ENCODE peak calls at places on chromosomes 16 and 17, in four cellular contexts. B is GM12878, P is IMR-90, M is SK-N-SH. N is an unnamed sample.

GRCh38 chr17:31283841-31284240 is 13.2 kb downstream of the OMG start:
- DNase-seq in M (no peak), B (no peak), P (no peak), N (no peak)

GRCh38 chr17:17119533-17119932 is 77.3 kb downstream of the MPRIP start:
- DNase-seq in P (peak), M (no peak), B (peak), N (no peak)

GRCh38 chr17:246851-247421 is 65.5 kb upstream of the DOC2B start:
- DNase-seq in M (no peak), B (no peak), P (no peak), N (no peak)

GRCh38 chr17:30969989-30970680 is 704 bp upstream of the RNF135 start:
- DNase-seq in B (no peak), P (no peak), M (no peak), N (no peak)

GRCh38 chr16:31453255-31454204 is 5.8 kb upstream of the ARMC5 start:
- DNase-seq in P (peak), B (no peak), M (no peak), N (peak)

GRCh38 chr17:53217311-53217710 is 605.4 kb upstream of the KIF2B start:
- DNase-seq in P (no peak), M (no peak), B (no peak), N (no peak)

GRCh38 chr17:49525831-49526741 is 31.0 kb downstream of the NGFR start:
- DNase-seq in B (no peak), M (peak), P (no peak), N (no peak)

GRCh38 chr17:53193044-53193443 is 629.7 kb upstream of the KIF2B start:
- DNase-seq in B (no peak), M (no peak), P (no peak), N (no peak)

GRCh38 chr16:11016993-11017392 is 72.6 kb downstream of the CLEC16A start:
- DNase-seq in M (no peak), B (no peak), P (peak), N (peak)

GRCh38 chr17:67229109-67229991 is 15.6 kb downstream of the HELZ start:
- DNase-seq in M (no peak), B (no peak), P (no peak), N (no peak)

GRCh38 chr17:63434951-63435571 is 11.0 kb downstream of the CYB561 start:
- DNase-seq in B (no peak), M (peak), P (peak), N (no peak)

GRCh38 chr16:13337482-13337881 is 436.1 kb downstream of the SHISA9 start:
- DNase-seq in B (no peak), P (no peak), M (no peak), N (no peak)

GRCh38 chr16:13338044-13338443 is 436.6 kb downstream of the SHISA9 start:
- DNase-seq in B (no peak), M (no peak), P (no peak), N (no peak)

GRCh38 chr16:13348416-13348815 is 447.0 kb downstream of the SHISA9 start:
- DNase-seq in B (no peak), P (no peak), M (no peak), N (peak)

GRCh38 chr16:13343981-13344380 is 442.6 kb downstream of the SHISA9 start:
- DNase-seq in M (no peak), P (no peak), B (no peak), N (no peak)

GRCh38 chr16:13342675-13343074 is 441.3 kb downstream of the SHISA9 start:
- DNase-seq in B (no peak), P (no peak), M (no peak), N (no peak)
- TF ChIP-seq RCOR1 in B (no peak), P (no peak), M (no peak), N (no peak)

DNA sequence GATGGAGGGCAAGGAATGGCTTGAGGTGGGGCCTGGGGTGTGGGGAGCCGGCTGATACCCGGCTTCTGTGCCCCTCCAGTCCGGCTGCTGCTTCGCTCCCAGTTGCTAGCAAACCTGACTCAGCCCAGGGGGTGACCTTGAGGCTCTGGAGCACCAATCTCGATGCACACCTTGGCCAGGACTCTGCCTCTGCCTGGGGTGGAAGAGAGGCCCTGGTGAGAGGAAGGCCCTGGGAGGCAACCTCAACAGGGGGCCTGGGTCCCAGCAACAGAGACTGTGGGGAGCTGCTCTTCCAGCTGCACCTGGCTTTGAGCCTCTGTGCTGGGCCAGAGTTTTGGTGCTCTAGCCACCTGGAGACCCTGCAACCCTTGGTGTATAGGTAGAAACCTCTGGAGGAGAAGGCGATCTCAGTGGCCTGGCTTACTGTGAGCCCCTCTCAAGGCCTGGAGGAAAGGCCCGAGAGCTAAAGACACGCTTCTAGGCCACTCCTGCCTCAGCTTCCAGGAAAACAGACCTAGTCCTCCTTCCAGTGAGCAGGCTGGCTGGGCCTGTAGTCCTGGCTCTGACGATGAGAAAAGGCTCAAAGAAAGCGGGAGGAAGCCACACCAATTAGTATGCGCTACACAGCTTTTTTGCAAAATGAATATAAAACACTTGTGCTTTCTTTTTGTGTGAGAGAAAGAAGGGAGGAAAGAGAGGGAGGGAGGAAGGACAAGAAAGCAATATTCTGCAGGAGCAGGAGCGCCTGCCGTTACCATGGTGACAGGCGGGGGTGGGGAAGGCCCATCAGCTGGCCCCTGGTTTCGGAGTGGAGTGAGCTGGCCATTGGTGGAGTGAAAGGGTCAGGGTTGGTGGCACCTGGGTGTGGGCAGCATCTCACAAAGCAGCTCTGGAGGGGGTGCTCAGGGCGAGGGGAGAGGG is 51.0 kb downstream of the VAC14 start:
- DNase-seq in M (peak), P (no peak), B (no peak), N (no peak)
- TF ChIP-seq MXI1 in M (no peak), P (no peak), B (no peak), N (no peak)

DNA sequence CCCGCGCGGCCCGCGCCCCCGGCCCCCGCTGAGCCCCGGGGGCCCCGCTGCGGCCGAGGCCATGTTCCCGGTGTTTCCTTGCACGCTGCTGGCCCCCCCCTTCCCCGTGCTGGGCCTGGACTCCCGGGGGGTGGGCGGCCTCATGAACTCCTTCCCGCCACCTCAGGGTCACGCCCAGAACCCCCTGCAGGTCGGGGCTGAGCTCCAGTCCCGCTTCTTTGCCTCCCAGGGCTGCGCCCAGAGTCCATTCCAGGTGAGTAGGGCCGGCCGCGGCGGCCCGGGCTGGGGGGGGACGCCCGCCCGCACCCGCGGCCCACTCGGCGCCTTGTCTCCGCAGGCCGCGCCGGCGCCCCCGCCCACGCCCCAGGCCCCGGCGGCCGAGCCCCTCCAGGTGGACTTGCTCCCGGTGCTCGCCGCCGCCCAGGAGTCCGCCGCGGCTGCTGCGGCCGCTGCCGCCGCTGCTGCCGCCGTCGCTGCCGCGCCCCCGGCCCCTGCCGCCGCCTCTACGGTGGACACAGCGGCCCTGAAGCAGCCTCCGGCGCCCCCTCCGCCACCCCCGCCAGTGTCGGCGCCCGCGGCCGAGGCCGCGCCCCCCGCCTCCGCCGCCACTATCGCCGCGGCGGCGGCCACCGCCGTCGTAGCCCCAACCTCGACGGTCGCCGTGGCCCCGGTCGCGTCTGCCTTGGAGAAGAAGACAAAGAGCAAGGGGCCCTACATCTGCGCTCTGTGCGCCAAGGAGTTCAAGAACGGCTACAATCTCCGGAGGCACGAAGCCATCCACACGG is 504 bp downstream of the MAZ start:
- DNase-seq in P (no peak), M (peak), B (no peak), N (peak)
- TF ChIP-seq RCOR1 in P (no peak), M (no peak), B (no peak), N (no peak)

DNA sequence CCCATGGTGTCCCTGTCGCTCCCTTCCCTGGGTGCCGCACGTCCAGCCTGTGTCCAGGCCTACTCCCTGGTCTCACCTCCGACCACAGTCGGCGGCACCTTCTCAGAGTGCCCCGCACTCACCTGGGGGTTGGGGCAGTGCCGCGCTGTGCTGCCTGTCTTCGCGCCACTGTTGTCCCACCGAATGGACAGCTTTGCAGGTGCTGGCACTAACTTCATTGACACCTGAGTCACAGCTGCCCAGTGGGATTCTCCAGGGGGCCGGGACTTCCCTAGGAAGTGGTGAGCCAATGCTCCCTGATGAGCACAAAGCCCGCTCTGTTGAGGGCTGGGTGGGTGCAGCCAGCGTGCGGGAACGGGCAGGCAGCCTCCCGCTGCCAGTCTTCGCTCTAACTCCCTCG is 24.3 kb upstream of the DBNDD1 start:
- DNase-seq in M (no peak), P (no peak), B (no peak), N (no peak)
- TF ChIP-seq MXI1 in M (no peak), P (no peak), B (no peak), N (no peak)